ENCODE peak calls at places on chromosomes 7 and 10, in six cellular contexts. One of them, this sample, is unnamed.

GRCh38 chr7:127189885-127190284 is 62.9 kb downstream of the GRM8 start:
- DNase-seq in AG09309: no peak
- DNase-seq in heart left ventricle: peak
- DNase-seq in DND-41: no peak
- DNase-seq in AG04449: no peak
- DNase-seq in cardiac fibroblast: no peak
- DNase-seq in this sample: no peak

GRCh38 chr7:51224811-51225581 is 91.6 kb downstream of the COBL start:
- DNase-seq in AG09309: no peak
- DNase-seq in heart left ventricle: no peak
- DNase-seq in DND-41: no peak
- DNase-seq in AG04449: no peak
- DNase-seq in cardiac fibroblast: no peak
- DNase-seq in this sample: no peak

GRCh38 chr10:121919666-121920065 is 8.2 kb downstream of the ATE1 start:
- DNase-seq in AG09309: no peak
- DNase-seq in heart left ventricle: no peak
- DNase-seq in DND-41: no peak
- DNase-seq in AG04449: no peak
- DNase-seq in cardiac fibroblast: no peak
- DNase-seq in this sample: no peak

GRCh38 chr7:135862586-135863361 is 114.2 kb upstream of the FAM180A start:
- DNase-seq in AG09309: no peak
- DNase-seq in heart left ventricle: no peak
- DNase-seq in DND-41: no peak
- DNase-seq in AG04449: no peak
- DNase-seq in cardiac fibroblast: no peak
- DNase-seq in this sample: no peak

GRCh38 chr7:138245682-138246081 is 169.4 kb downstream of the AKR1D1 start:
- DNase-seq in AG09309: no peak
- DNase-seq in heart left ventricle: no peak
- DNase-seq in DND-41: no peak
- DNase-seq in AG04449: no peak
- DNase-seq in cardiac fibroblast: peak
- DNase-seq in this sample: peak

GRCh38 chr7:151607464-151607867 is 87.8 kb upstream of the RHEB start:
- DNase-seq in AG09309: no peak
- DNase-seq in heart left ventricle: no peak
- DNase-seq in DND-41: no peak
- DNase-seq in AG04449: no peak
- DNase-seq in cardiac fibroblast: peak
- DNase-seq in this sample: peak

GRCh38 chr10:48698971-48699627 is 14.4 kb downstream of the WDFY4 start:
- DNase-seq in AG09309: no peak
- DNase-seq in heart left ventricle: no peak
- DNase-seq in DND-41: no peak
- DNase-seq in AG04449: no peak
- DNase-seq in cardiac fibroblast: no peak
- DNase-seq in this sample: no peak

GRCh38 chr10:34766811-34767516 is 48.1 kb downstream of the PARD3 start:
- DNase-seq in AG09309: no peak
- DNase-seq in heart left ventricle: no peak
- DNase-seq in DND-41: no peak
- DNase-seq in AG04449: no peak
- DNase-seq in cardiac fibroblast: no peak
- DNase-seq in this sample: no peak

GRCh38 chr10:97685395-97685958 is 1.6 kb downstream of the AVPI1 start:
- DNase-seq in AG09309: no peak
- DNase-seq in heart left ventricle: no peak
- DNase-seq in DND-41: no peak
- DNase-seq in AG04449: no peak
- DNase-seq in cardiac fibroblast: no peak
- DNase-seq in this sample: peak

GRCh38 chr7:1899201-1899600 is 229.1 kb downstream of the ELFN1 start:
- DNase-seq in AG09309: peak
- DNase-seq in heart left ventricle: no peak
- DNase-seq in DND-41: no peak
- DNase-seq in AG04449: no peak
- DNase-seq in cardiac fibroblast: peak
- DNase-seq in this sample: peak

GRCh38 chr10:3886666-3887251 is 101.8 kb upstream of the KLF6 start:
- DNase-seq in AG09309: peak
- DNase-seq in heart left ventricle: peak
- DNase-seq in DND-41: no peak
- DNase-seq in AG04449: peak
- DNase-seq in cardiac fibroblast: peak
- DNase-seq in this sample: peak

GRCh38 chr7:22138106-22138505 is 192.4 kb upstream of the CDCA7L start:
- DNase-seq in AG09309: no peak
- DNase-seq in heart left ventricle: no peak
- DNase-seq in DND-41: no peak
- DNase-seq in AG04449: no peak
- DNase-seq in cardiac fibroblast: no peak
- DNase-seq in this sample: no peak

GRCh38 chr10:15381420-15381819 is 10.3 kb upstream of the FAM171A1 start:
- DNase-seq in AG09309: no peak
- DNase-seq in heart left ventricle: no peak
- DNase-seq in DND-41: no peak
- DNase-seq in AG04449: no peak
- DNase-seq in cardiac fibroblast: no peak
- DNase-seq in this sample: no peak

GRCh38 chr10:15391491-15391890 is 20.4 kb upstream of the FAM171A1 start:
- DNase-seq in AG09309: no peak
- DNase-seq in heart left ventricle: no peak
- DNase-seq in DND-41: no peak
- DNase-seq in AG04449: no peak
- DNase-seq in cardiac fibroblast: no peak
- DNase-seq in this sample: no peak

GRCh38 chr10:15387021-15387420 is 15.9 kb upstream of the FAM171A1 start:
- DNase-seq in AG09309: no peak
- DNase-seq in heart left ventricle: no peak
- DNase-seq in DND-41: no peak
- DNase-seq in AG04449: no peak
- DNase-seq in cardiac fibroblast: no peak
- DNase-seq in this sample: no peak

GRCh38 chr10:15384154-15384553 is 13.1 kb upstream of the FAM171A1 start:
- DNase-seq in AG09309: no peak
- DNase-seq in heart left ventricle: no peak
- DNase-seq in DND-41: no peak
- DNase-seq in AG04449: no peak
- DNase-seq in cardiac fibroblast: no peak
- DNase-seq in this sample: no peak

GRCh38 chr10:15385552-15386455 is 14.7 kb upstream of the FAM171A1 start:
- DNase-seq in AG09309: no peak
- DNase-seq in heart left ventricle: no peak
- DNase-seq in DND-41: no peak
- DNase-seq in AG04449: no peak
- DNase-seq in cardiac fibroblast: no peak
- DNase-seq in this sample: no peak
- H3K4me3 ChIP-seq in AG09309: no peak
- H3K4me3 ChIP-seq in heart left ventricle: no peak
- H3K4me3 ChIP-seq in DND-41: no peak
- H3K4me3 ChIP-seq in AG04449: no peak
- H3K4me3 ChIP-seq in cardiac fibroblast: no peak
- H3K4me3 ChIP-seq in this sample: no peak

DNA sequence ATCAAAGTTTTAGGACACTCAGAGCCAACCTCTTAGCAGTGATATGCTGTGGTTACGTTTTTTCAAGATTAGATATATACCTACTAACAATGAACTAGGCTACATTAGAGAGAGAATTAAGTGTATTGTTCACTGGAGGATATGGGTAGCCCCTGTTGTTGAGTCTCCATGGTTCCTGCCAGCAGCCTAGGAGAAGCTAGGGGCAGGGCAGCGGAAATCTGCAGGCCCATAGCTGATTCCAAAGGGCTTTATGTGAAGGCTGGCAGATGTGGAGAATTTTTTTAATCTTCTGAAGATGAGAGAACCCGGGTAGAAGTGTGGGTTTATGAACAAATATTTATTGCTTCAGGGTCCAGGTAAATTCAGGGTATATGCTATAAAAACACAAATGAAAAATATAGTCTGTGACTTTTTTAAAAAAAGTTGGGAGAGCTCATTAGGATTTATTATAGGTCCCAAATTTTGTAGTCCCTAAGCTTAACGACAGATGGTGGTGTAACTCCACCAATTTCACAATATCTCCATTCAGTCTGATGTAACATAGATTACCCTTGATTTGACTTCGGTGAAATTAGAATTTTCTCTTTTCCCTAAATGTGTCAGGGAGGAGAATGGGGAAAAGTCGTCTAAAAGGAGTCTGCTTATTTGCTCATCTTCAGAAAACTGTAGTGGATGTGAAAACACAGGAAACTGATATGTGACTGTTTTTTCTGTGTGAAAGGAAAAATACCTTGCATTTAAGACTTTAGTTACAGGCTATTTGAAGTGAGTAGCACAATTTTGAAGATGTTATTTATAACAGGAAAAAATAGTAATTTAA is 163.0 kb upstream of the PPP1R3A start:
- DNase-seq in AG09309: peak
- DNase-seq in heart left ventricle: no peak
- DNase-seq in DND-41: no peak
- DNase-seq in AG04449: peak
- DNase-seq in cardiac fibroblast: peak
- DNase-seq in this sample: peak
- H3K4me3 ChIP-seq in AG09309: peak
- H3K4me3 ChIP-seq in heart left ventricle: no peak
- H3K4me3 ChIP-seq in DND-41: no peak
- H3K4me3 ChIP-seq in AG04449: no peak
- H3K4me3 ChIP-seq in cardiac fibroblast: no peak
- H3K4me3 ChIP-seq in this sample: no peak

GRCh38 chr10:119304541-119304940 is 97.2 kb downstream of the GRK5 start:
- DNase-seq in AG09309: no peak
- DNase-seq in heart left ventricle: no peak
- DNase-seq in DND-41: no peak
- DNase-seq in AG04449: no peak
- DNase-seq in cardiac fibroblast: no peak
- DNase-seq in this sample: no peak
- H3K4me3 ChIP-seq in AG09309: no peak
- H3K4me3 ChIP-seq in heart left ventricle: no peak
- H3K4me3 ChIP-seq in DND-41: no peak
- H3K4me3 ChIP-seq in AG04449: no peak
- H3K4me3 ChIP-seq in cardiac fibroblast: no peak
- H3K4me3 ChIP-seq in this sample: no peak

DNA sequence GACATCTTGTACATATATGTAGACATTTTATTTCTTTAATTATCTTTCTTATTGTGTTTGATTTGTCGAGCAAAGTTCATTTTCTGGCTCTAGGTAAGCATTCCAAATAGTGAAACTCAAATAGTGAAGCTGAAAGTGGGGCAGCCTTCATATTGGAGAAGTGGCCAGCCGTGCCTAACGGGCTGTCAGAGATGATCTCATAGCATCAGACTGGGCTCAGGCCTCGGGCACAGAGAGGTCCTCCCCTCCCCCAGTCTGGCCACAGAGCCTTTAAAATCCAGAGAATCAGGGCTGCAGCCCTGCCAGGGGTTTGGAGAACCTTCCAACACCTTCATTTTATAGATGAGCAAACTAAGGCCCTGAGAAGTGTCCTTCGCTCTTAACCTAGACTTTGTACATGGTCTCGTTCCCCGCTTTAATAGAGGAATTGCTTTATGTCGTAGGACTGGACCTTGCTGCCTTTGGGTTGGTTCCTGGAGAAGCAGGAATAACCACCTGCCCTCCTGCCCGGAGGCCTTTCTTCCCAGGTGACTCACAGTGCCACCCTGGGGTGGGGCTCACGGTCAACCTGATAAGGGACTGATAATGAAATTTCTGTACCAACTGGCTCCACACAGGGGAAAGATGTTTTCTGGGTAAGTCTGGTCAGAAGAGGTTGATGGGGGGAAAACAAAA is 7.3 kb downstream of the TSPAN15 start:
- DNase-seq in AG09309: no peak
- DNase-seq in heart left ventricle: no peak
- DNase-seq in DND-41: no peak
- DNase-seq in AG04449: no peak
- DNase-seq in cardiac fibroblast: no peak
- DNase-seq in this sample: no peak
- H3K4me3 ChIP-seq in AG09309: no peak
- H3K4me3 ChIP-seq in heart left ventricle: no peak
- H3K4me3 ChIP-seq in DND-41: no peak
- H3K4me3 ChIP-seq in AG04449: no peak
- H3K4me3 ChIP-seq in cardiac fibroblast: no peak
- H3K4me3 ChIP-seq in this sample: no peak

This sample was measured in fibroblast of villous mesenchyme.